ENCODE peak calls at places on chromosome 21, in ten cellular contexts. E is IMR-90; Z is sigmoid colon; R is CD8-positive, alpha-beta T cell; M is pancreas; I is bronchial epithelial cell; W is tibial artery; S is brain microvascular endothelial cell; J is RWPE2; N is BJ. B is an unnamed sample. For H3K27me3 and H3K36me3, the result is how much of the 10 kb centered on the place peaks cover.

GRCh38 chr21:25936776-25937175 is 202.0 kb downstream of the GABPA start:
- DNase-seq in E (peak), Z (no peak), R (no peak), M (no peak), I (no peak), W (no peak), S (no peak), J (no peak), N (no peak), B (no peak)

GRCh38 chr21:46424621-46425020 is 34.1 kb upstream of the DIP2A start:
- DNase-seq in E (no peak), Z (no peak), R (peak), M (no peak), I (no peak), W (no peak), S (no peak), J (no peak), N (no peak), B (no peak)

GRCh38 chr21:37915941-37916794 is at the start of gene KCNJ6:
- DNase-seq in E (peak), Z (no peak), R (no peak), M (no peak), I (no peak), W (no peak), S (peak), J (no peak), N (no peak), B (no peak)

GRCh38 chr21:37763298-37763697 is 153.0 kb downstream of the KCNJ6 start:
- DNase-seq in E (no peak), Z (no peak), R (no peak), M (no peak), I (no peak), W (no peak), S (no peak), J (no peak), N (no peak), B (no peak)

GRCh38 chr21:15826147-15826780 is 96.5 kb downstream of the USP25 start:
- DNase-seq in E (peak), Z (no peak), R (no peak), M (no peak), I (peak), W (no peak), S (no peak), J (no peak), N (no peak), B (no peak)

GRCh38 chr21:21309510-21309909 is 311.3 kb downstream of the NCAM2 start:
- DNase-seq in E (no peak), Z (no peak), R (no peak), M (no peak), I (no peak), W (no peak), S (no peak), J (no peak), N (no peak), B (no peak)

GRCh38 chr21:31190516-31190915 is 152.2 kb upstream of the KRTAP19-8 start:
- DNase-seq in E (no peak), Z (no peak), R (no peak), M (no peak), I (no peak), W (no peak), S (no peak), J (no peak), N (no peak), B (no peak)

GRCh38 chr21:27649323-27649722 is 682.4 kb upstream of the ADAMTS5 start:
- DNase-seq in E (peak), Z (no peak), R (no peak), M (no peak), I (peak), W (no peak), S (peak), J (no peak), N (peak), B (peak)

GRCh38 chr21:25735895-25736597 is 1.3 kb downstream of the GABPA start:
- DNase-seq in E (peak), Z (no peak), R (no peak), M (no peak), I (peak), W (no peak), S (peak), J (no peak), N (no peak), B (no peak)

GRCh38 chr21:16258834-16259611 is 529.2 kb downstream of the USP25 start:
- DNase-seq in E (no peak), Z (no peak), R (no peak), M (no peak), I (no peak), W (no peak), S (no peak), J (no peak), N (no peak), B (no peak)

GRCh38 chr21:16264314-16264713 is 534.5 kb downstream of the USP25 start:
- DNase-seq in E (no peak), Z (no peak), R (no peak), M (no peak), I (no peak), W (no peak), S (no peak), J (no peak), N (no peak), B (no peak)

GRCh38 chr21:16908087-16908486 is 604.8 kb upstream of the CXADR start:
- DNase-seq in E (no peak), Z (peak), R (no peak), M (no peak), I (peak), W (no peak), S (no peak), J (no peak), N (peak), B (peak)

GRCh38 chr21:15682182-15682895 is 47.4 kb upstream of the USP25 start:
- DNase-seq in E (peak), Z (no peak), R (no peak), M (no peak), I (peak), W (no peak), S (peak), J (no peak), N (no peak), B (no peak)

GRCh38 chr21:37904879-37905278 is 11.4 kb downstream of the KCNJ6 start:
- DNase-seq in E (no peak), Z (no peak), R (no peak), M (no peak), I (no peak), W (no peak), S (no peak), J (no peak), N (no peak), B (no peak)

GRCh38 chr21:15749045-15749867 is 19.5 kb downstream of the USP25 start:
- DNase-seq in E (peak), Z (no peak), R (no peak), M (no peak), I (peak), W (no peak), S (no peak), J (no peak), N (no peak), B (no peak)

GRCh38 chr21:14303731-14304488 is 79.0 kb downstream of the HSPA13 start:
- DNase-seq in E (no peak), Z (no peak), R (no peak), M (no peak), I (peak), W (no peak), S (no peak), J (no peak), N (no peak), B (no peak)

GRCh38 chr21:17270234-17270633 is 242.6 kb upstream of the CXADR start:
- DNase-seq in E (peak), Z (peak), R (no peak), M (no peak), I (peak), W (no peak), S (peak), J (no peak), N (peak), B (no peak)

GRCh38 chr21:37149411-37149810 is 76.4 kb downstream of the TTC3 start:
- DNase-seq in E (peak), Z (no peak), R (no peak), M (no peak), I (peak), W (no peak), S (peak), J (no peak), N (peak), B (no peak)

GRCh38 chr21:17758703-17759102 is 60.5 kb downstream of the C21orf91 start:
- DNase-seq in E (no peak), Z (no peak), R (no peak), M (no peak), I (no peak), W (no peak), S (no peak), J (no peak), N (no peak), B (no peak)

GRCh38 chr21:25999935-26000582 is 170.5 kb downstream of the APP start:
- DNase-seq in E (no peak), Z (no peak), R (peak), M (no peak), I (no peak), W (no peak), S (no peak), J (no peak), N (no peak), B (no peak)

GRCh38 chr21:25461730-25462129 is 145.6 kb downstream of the MRPL39 start:
- DNase-seq in E (peak), Z (no peak), R (no peak), M (no peak), I (no peak), W (no peak), S (peak), J (no peak), N (no peak), B (no peak)

GRCh38 chr21:36075171-36075570 is 5.3 kb downstream of the CBR1 start:
- DNase-seq in E (no peak), Z (no peak), R (no peak), M (no peak), I (peak), W (no peak), S (no peak), J (no peak), N (no peak), B (no peak)

GRCh38 chr21:16305686-16306085 is 575.9 kb downstream of the USP25 start:
- DNase-seq in E (no peak), Z (no peak), R (no peak), M (no peak), I (no peak), W (no peak), S (peak), J (no peak), N (no peak), B (no peak)

GRCh38 chr21:38156200-38156599 is 100.6 kb upstream of the KCNJ15 start:
- DNase-seq in E (no peak), Z (no peak), R (no peak), M (no peak), I (no peak), W (no peak), S (no peak), J (no peak), N (peak), B (no peak)

GRCh38 chr21:37008705-37009104 is 2.2 kb downstream of the RIPPLY3 start:
- DNase-seq in E (no peak), Z (no peak), R (peak), M (no peak), I (no peak), W (no peak), S (no peak), J (no peak), N (no peak), B (no peak)

GRCh38 chr21:26368591-26368990 is 198.0 kb upstream of the APP start:
- DNase-seq in E (no peak), Z (no peak), R (no peak), M (no peak), I (no peak), W (no peak), S (no peak), J (no peak), N (no peak), B (no peak)

GRCh38 chr21:26835027-26835713 is 10.0 kb downstream of the ADAMTS1 start:
- DNase-seq in E (peak), Z (peak), R (no peak), M (no peak), I (peak), W (no peak), S (peak), J (no peak), N (peak), B (no peak)

GRCh38 chr21:27026501-27026900 is 59.6 kb upstream of the ADAMTS5 start:
- DNase-seq in E (peak), Z (no peak), R (no peak), M (no peak), I (peak), W (no peak), S (no peak), J (no peak), N (no peak), B (no peak)

GRCh38 chr21:17343055-17343454 is 169.8 kb upstream of the CXADR start:
- DNase-seq in E (peak), Z (no peak), R (no peak), M (no peak), I (peak), W (no peak), S (peak), J (no peak), N (no peak), B (no peak)

GRCh38 chr21:15908187-15908586 is 178.4 kb downstream of the USP25 start:
- DNase-seq in E (peak), Z (no peak), R (no peak), M (no peak), I (peak), W (no peak), S (peak), J (no peak), N (no peak), B (no peak)

GRCh38 chr21:37452222-37452621 is 85.6 kb downstream of the DYRK1A start:
- DNase-seq in E (peak), Z (no peak), R (no peak), M (no peak), I (peak), W (peak), S (peak), J (no peak), N (peak), B (peak)

GRCh38 chr21:26110703-26111102 is 59.9 kb downstream of the APP start:
- DNase-seq in E (no peak), Z (no peak), R (no peak), M (no peak), I (no peak), W (no peak), S (no peak), J (no peak), N (no peak), B (no peak)

GRCh38 chr21:26659181-26659580 is 86.1 kb upstream of the CYYR1 start:
- DNase-seq in E (no peak), Z (no peak), R (no peak), M (no peak), I (peak), W (no peak), S (peak), J (no peak), N (no peak), B (no peak)

GRCh38 chr21:16455978-16456377 is 726.2 kb downstream of the USP25 start:
- DNase-seq in E (no peak), Z (no peak), R (no peak), M (no peak), I (no peak), W (no peak), S (no peak), J (no peak), N (no peak), B (no peak)

GRCh38 chr21:25370311-25370744 is 237.0 kb downstream of the MRPL39 start:
- DNase-seq in E (peak), Z (no peak), R (no peak), M (peak), I (peak), W (no peak), S (peak), J (peak), N (no peak), B (peak)

GRCh38 chr21:38925923-38926322 is 120.2 kb downstream of the ETS2 start:
- DNase-seq in E (peak), Z (peak), R (no peak), M (no peak), I (peak), W (peak), S (peak), J (peak), N (peak), B (no peak)

GRCh38 chr21:38039841-38040240 is 123.6 kb upstream of the KCNJ6 start:
- DNase-seq in E (no peak), Z (no peak), R (no peak), M (no peak), I (peak), W (no peak), S (no peak), J (no peak), N (no peak), B (no peak)

GRCh38 chr21:17334478-17334877 is 178.4 kb upstream of the CXADR start:
- DNase-seq in E (no peak), Z (no peak), R (no peak), M (no peak), I (no peak), W (no peak), S (no peak), J (no peak), N (no peak), B (no peak)

DNA sequence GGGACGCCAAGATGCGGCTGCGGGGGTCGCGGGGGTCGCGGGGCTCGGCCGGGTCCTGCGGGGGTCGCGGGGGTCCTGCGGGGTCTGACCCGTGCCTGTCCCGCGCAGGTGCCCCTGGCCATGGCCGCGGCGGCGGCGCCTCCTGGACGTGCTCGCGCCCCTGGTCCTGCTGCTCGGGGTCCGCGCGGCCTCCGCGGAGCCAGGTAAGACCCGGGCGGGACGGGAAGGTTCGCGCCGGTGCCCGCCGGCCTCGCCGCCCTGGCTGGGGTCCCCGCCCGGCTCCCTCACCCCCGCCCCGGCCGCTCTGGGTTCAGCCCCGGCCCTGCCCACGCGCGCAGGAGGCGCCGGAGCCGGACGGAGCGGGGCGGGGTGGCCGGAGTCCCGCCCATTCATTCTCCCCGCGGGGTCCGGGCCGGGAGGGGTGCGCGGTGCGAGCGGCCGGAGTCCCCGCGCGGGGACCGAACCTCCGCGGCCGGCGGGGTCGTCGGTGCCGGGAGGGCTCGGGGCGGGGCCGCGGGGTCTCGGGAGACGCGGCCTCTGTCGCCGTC is 380 bp downstream of the COL18A1 start:
- DNase-seq in E (peak), Z (peak), R (no peak), M (peak), I (no peak), W (peak), S (no peak), J (peak), N (no peak), B (no peak)
- TF ChIP-seq CTCF in E (no peak), Z (no peak), R (no peak), M (no peak), I (no peak), W (no peak), S (no peak), J (no peak), N (no peak), B (no peak)

GRCh38 chr21:44702111-44702972 is 5.4 kb downstream of the KRTAP10-12 start:
- DNase-seq in E (no peak), Z (no peak), R (peak), M (peak), I (no peak), W (peak), S (no peak), J (no peak), N (no peak), B (no peak)
- H3K27me3 ChIP-seq in E (half or more), Z (under half), R (under half), M (under half), I (under half), W (under half), S (half or more), J (under half), N (under half), B (half or more)

GRCh38 chr21:34797926-34798595 is 129.3 kb downstream of the CLIC6 start:
- DNase-seq in E (no peak), Z (no peak), R (no peak), M (no peak), I (peak), W (no peak), S (no peak), J (no peak), N (no peak), B (no peak)
- H3K36me3 ChIP-seq in E (under half), Z (under half), R (under half), M (under half), I (under half), W (under half), S (half or more), J (half or more), N (under half), B (under half)

GRCh38 chr21:29299046-29299905 is 554 bp downstream of the BACH1 start:
- DNase-seq in E (peak), Z (peak), R (peak), M (peak), I (no peak), W (peak), S (peak), J (no peak), N (no peak), B (no peak)

GRCh38 chr21:29297483-29298347 is 1.0 kb upstream of the BACH1 start:
- DNase-seq in E (no peak), Z (no peak), R (no peak), M (peak), I (no peak), W (peak), S (no peak), J (no peak), N (no peak), B (no peak)

GRCh38 chr21:29299906-29300546 is 1.3 kb downstream of the BACH1 start:
- DNase-seq in E (peak), Z (peak), R (peak), M (no peak), I (peak), W (peak), S (peak), J (peak), N (peak), B (peak)

GRCh38 chr21:29296452-29296851 is 2.3 kb upstream of the BACH1 start:
- DNase-seq in E (no peak), Z (no peak), R (no peak), M (no peak), I (no peak), W (no peak), S (no peak), J (no peak), N (no peak), B (no peak)

GRCh38 chr21:29298348-29299045 is at the start of gene BACH1:
- DNase-seq in E (peak), Z (peak), R (peak), M (peak), I (peak), W (peak), S (peak), J (peak), N (no peak), B (peak)
- TF ChIP-seq CTCF in E (peak), Z (peak), R (peak), M (peak), I (peak), W (peak), S (peak), J (peak), N (peak), B (peak)

GRCh38 chr21:42746593-42747266 is 93.3 kb downstream of the PDE9A start:
- DNase-seq in E (no peak), Z (peak), R (peak), M (no peak), I (no peak), W (peak), S (no peak), J (no peak), N (no peak), B (no peak)

GRCh38 chr21:42744520-42745445 is 91.4 kb downstream of the PDE9A start:
- DNase-seq in E (no peak), Z (peak), R (no peak), M (no peak), I (no peak), W (peak), S (no peak), J (peak), N (no peak), B (no peak)

GRCh38 chr21:42745511-42746239 is 92.3 kb downstream of the PDE9A start:
- DNase-seq in E (no peak), Z (peak), R (peak), M (no peak), I (no peak), W (peak), S (no peak), J (peak), N (no peak), B (no peak)

GRCh38 chr21:42747267-42747701 is 93.9 kb downstream of the PDE9A start:
- DNase-seq in E (no peak), Z (peak), R (no peak), M (no peak), I (no peak), W (peak), S (no peak), J (peak), N (no peak), B (no peak)

GRCh38 chr21:42746240-42746592 is 92.8 kb downstream of the PDE9A start:
- DNase-seq in E (no peak), Z (peak), R (no peak), M (no peak), I (no peak), W (peak), S (no peak), J (no peak), N (no peak), B (no peak)
- H3K27me3 ChIP-seq in E (under half), Z (under half), R (under half), M (under half), I (under half), W (under half), S (under half), J (under half), N (under half), B (under half)

GRCh38 chr21:32335601-32336575 is 37.2 kb downstream of the MRAP start:
- DNase-seq in E (peak), Z (no peak), R (no peak), M (no peak), I (no peak), W (peak), S (peak), J (no peak), N (no peak), B (no peak)
- H3K36me3 ChIP-seq in E (half or more), Z (half or more), R (half or more), M (under half), I (under half), W (half or more), S (half or more), J (half or more), N (under half), B (under half)

GRCh38 chr21:41651830-41652229 is 115.0 kb downstream of the RIPK4 start:
- DNase-seq in E (peak), Z (no peak), R (no peak), M (no peak), I (peak), W (peak), S (no peak), J (no peak), N (no peak), B (no peak)
- TF ChIP-seq CTCF in E (no peak), Z (no peak), R (no peak), M (no peak), I (no peak), W (no peak), S (peak), J (no peak), N (no peak), B (no peak)

B was measured in kidney epithelial cell.